ENCODE peak calls at places on chromosome 4, in seven cellular contexts. E is mammary epithelial cell, S is GM23248, A is heart left ventricle, K is ovary, F is testis, R is GM23338. B is an unnamed sample.

GRCh38 chr4:30726090-30726668 is 6.0 kb downstream of the PCDH7 start:
- DNase-seq in A (no peak), S (no peak), R (no peak), E (no peak), K (no peak), F (no peak), B (no peak)

GRCh38 chr4:138448169-138448568 is 206.0 kb upstream of the SLC7A11 start:
- DNase-seq in F (no peak), E (peak), A (no peak), R (no peak), S (no peak), K (no peak), B (no peak)

GRCh38 chr4:153079824-153080486 is 124.3 kb upstream of the TRIM2 start:
- DNase-seq in K (no peak), E (no peak), F (no peak), R (no peak), S (no peak), A (no peak), B (no peak)

GRCh38 chr4:79823148-79823763 is 249.8 kb downstream of the ANTXR2 start:
- DNase-seq in A (no peak), K (no peak), E (no peak), F (no peak), S (peak), R (no peak), B (no peak)

GRCh38 chr4:145792429-145792828 is 112.5 kb downstream of the C4orf51 start:
- DNase-seq in K (no peak), S (no peak), E (no peak), F (no peak), A (no peak), R (no peak), B (no peak)

GRCh38 chr4:73499996-73500765 is 18.6 kb downstream of the AFM start:
- DNase-seq in F (no peak), K (no peak), A (no peak), E (no peak), S (peak), R (no peak), B (no peak)

GRCh38 chr4:121421594-121421993 is 40.8 kb upstream of the QRFPR start:
- DNase-seq in K (no peak), F (no peak), A (no peak), S (peak), E (no peak), R (peak), B (no peak)

GRCh38 chr4:5067908-5068307 is 16.6 kb downstream of the STK32B start:
- DNase-seq in A (no peak), K (no peak), F (no peak), E (no peak), S (no peak), R (no peak), B (no peak)

GRCh38 chr4:83334425-83335241 is at the start of gene HPSE:
- DNase-seq in F (peak), R (peak), A (peak), E (peak), S (peak), K (peak), B (peak)

GRCh38 chr4:126046081-126046614 is 731.4 kb downstream of the FAT4 start:
- DNase-seq in S (peak), K (no peak), A (no peak), E (no peak), R (no peak), F (no peak), B (no peak)

GRCh38 chr4:79855081-79855480 is 217.9 kb downstream of the ANTXR2 start:
- DNase-seq in E (no peak), F (no peak), R (no peak), S (peak), A (no peak), K (no peak), B (no peak)

GRCh38 chr4:159248383-159249178 is 145.7 kb downstream of the RAPGEF2 start:
- DNase-seq in S (peak), A (peak), E (no peak), F (no peak), K (no peak), R (no peak), B (no peak)

GRCh38 chr4:175412744-175413143 is 399.3 kb downstream of the GPM6A start:
- DNase-seq in E (peak), F (no peak), A (no peak), K (no peak), R (no peak), S (peak), B (no peak)

GRCh38 chr4:155371432-155372043 is 5.2 kb downstream of the MAP9 start:
- DNase-seq in E (peak), S (peak), K (no peak), A (no peak), R (peak), F (no peak), B (no peak)

GRCh38 chr4:1195109-1195671 is 22.8 kb upstream of the SPON2 start:
- DNase-seq in R (no peak), A (no peak), K (peak), F (no peak), E (no peak), S (no peak), B (no peak)

GRCh38 chr4:16721618-16722291 is 176.7 kb downstream of the LDB2 start:
- DNase-seq in S (peak), K (no peak), R (no peak), E (no peak), A (no peak), F (no peak), B (no peak)

GRCh38 chr4:51999250-51999649 is 20.9 kb downstream of the LRRC66 start:
- DNase-seq in K (no peak), A (no peak), R (no peak), F (no peak), E (no peak), S (no peak), B (no peak)

GRCh38 chr4:78710536-78710935 is 65.6 kb upstream of the BMP2K start:
- DNase-seq in R (no peak), E (peak), K (no peak), F (no peak), S (peak), A (no peak), B (no peak)

GRCh38 chr4:168119100-168119499 is 26.8 kb downstream of the ANXA10 start:
- DNase-seq in F (no peak), A (no peak), K (no peak), E (no peak), S (no peak), R (no peak), B (no peak)

GRCh38 chr4:146192060-146192459 is 16.5 kb downstream of the LSM6 start:
- DNase-seq in K (no peak), R (peak), S (peak), A (peak), F (peak), E (no peak), B (no peak)

GRCh38 chr4:10106421-10107039 is 10.1 kb downstream of the WDR1 start:
- DNase-seq in R (no peak), A (peak), E (peak), S (peak), K (peak), F (peak), B (peak)

GRCh38 chr4:26426892-26427291 is 63.4 kb downstream of the CCKAR start:
- DNase-seq in S (no peak), K (no peak), E (no peak), R (no peak), F (no peak), A (no peak), B (no peak)

GRCh38 chr4:135201081-135201480 is 999.5 kb upstream of the PABPC4L start:
- DNase-seq in E (no peak), F (no peak), S (no peak), K (no peak), A (no peak), R (no peak), B (no peak)

GRCh38 chr4:146343199-146343598 is 128.9 kb downstream of the REELD1 start:
- DNase-seq in S (no peak), R (no peak), A (no peak), E (no peak), K (no peak), F (no peak), B (no peak)

GRCh38 chr4:36312511-36312910 is 31.1 kb downstream of the DTHD1 start:
- DNase-seq in K (no peak), E (no peak), R (no peak), A (no peak), F (no peak), S (no peak), B (no peak)

GRCh38 chr4:153153339-153153851 is 50.8 kb upstream of the TRIM2 start:
- DNase-seq in E (peak), F (peak), A (peak), R (peak), S (peak), K (peak), B (peak)

GRCh38 chr4:56613101-56613862 is 67.8 kb downstream of the HOPX start:
- DNase-seq in A (no peak), F (no peak), S (peak), R (peak), K (no peak), E (peak), B (no peak)

GRCh38 chr4:181550381-181550780 is 692.8 kb upstream of the TENM3 start:
- DNase-seq in R (no peak), S (no peak), K (no peak), A (no peak), F (no peak), E (peak), B (no peak)

GRCh38 chr4:5893591-5893990 is 705 bp upstream of the CRMP1 start:
- DNase-seq in E (no peak), S (no peak), A (no peak), K (no peak), R (no peak), F (no peak), B (no peak)

GRCh38 chr4:84502333-84502954 is 3.4 kb upstream of the NKX6-1 start:
- DNase-seq in S (no peak), R (no peak), K (no peak), A (no peak), F (no peak), E (no peak), B (no peak)

GRCh38 chr4:34181891-34182290 is 2062.4 kb downstream of the ARAP2 start:
- DNase-seq in A (no peak), S (peak), K (no peak), R (no peak), F (no peak), E (peak), B (no peak)

GRCh38 chr4:137032242-137032641 is 500.1 kb downstream of the PCDH18 start:
- DNase-seq in K (no peak), R (no peak), F (no peak), S (peak), E (no peak), A (no peak), B (no peak)

DNA sequence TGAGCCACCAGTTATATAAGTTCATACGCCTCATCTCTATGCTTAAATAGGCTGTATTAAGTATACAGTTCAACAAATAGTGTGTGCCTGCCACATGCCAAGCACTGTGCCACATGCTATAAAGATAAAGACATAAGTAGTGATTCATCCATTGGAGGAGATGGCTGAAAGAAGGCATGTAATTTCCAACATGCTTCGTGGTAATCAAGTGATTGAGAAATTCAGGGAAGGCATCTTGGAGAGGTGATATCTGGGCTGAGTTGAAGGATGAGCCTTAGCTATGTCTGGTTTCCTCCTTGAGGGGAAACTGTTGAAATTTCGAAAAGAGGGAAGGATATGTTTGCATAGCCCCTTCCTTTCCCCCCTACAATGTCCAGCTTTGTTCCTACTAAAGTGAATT is 96.5 kb downstream of the ARHGAP10 start:
- DNase-seq in K (no peak), F (no peak), A (no peak), R (no peak), E (peak), S (peak), B (no peak)
- H3K27ac ChIP-seq in K (peak), F (peak), A (peak), R (no peak), E (no peak), S (peak), B (peak)

DNA sequence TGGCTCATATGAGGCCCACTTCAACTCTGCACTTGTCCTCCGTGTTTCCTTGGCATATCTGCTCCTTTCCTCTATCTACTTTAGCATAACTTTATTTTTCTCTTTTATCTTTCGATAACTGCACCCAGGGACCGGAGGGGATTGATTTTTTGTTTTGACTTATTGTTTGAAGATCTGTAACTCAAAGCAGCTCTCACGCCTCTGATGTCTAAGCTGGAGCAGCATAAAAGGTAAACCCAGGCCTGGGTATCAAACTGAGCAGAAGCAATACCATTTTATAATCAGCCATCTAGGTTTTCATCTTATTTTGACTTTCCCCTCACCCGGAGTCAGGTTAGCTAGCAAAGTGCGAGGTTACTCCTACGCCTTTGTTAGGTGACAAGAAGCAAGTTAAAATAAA is 28.4 kb downstream of the LEF1 start:
- DNase-seq in A (no peak), K (no peak), F (no peak), E (no peak), S (no peak), R (no peak), B (no peak)
- H3K27ac ChIP-seq in A (no peak), K (no peak), F (no peak), E (no peak), S (no peak), R (no peak), B (no peak)

GRCh38 chr4:19832388-19832787 is 419.3 kb upstream of the SLIT2 start:
- DNase-seq in F (no peak), S (peak), E (no peak), R (no peak), A (no peak), K (no peak), B (no peak)
- H3K27ac ChIP-seq in F (no peak), S (no peak), E (no peak), R (no peak), A (no peak), K (no peak), B (no peak)

GRCh38 chr4:128353791-128354190 is 66.2 kb upstream of the PGRMC2 start:
- DNase-seq in A (no peak), E (no peak), S (peak), F (no peak), K (no peak), R (no peak), B (no peak)

GRCh38 chr4:128358231-128358902 is 70.8 kb upstream of the PGRMC2 start:
- DNase-seq in A (peak), S (peak), E (no peak), K (no peak), R (no peak), F (no peak), B (no peak)

GRCh38 chr4:128354205-128354821 is 66.7 kb upstream of the PGRMC2 start:
- DNase-seq in A (no peak), S (peak), F (no peak), K (no peak), E (peak), R (peak), B (no peak)

GRCh38 chr4:128357286-128357685 is 69.7 kb upstream of the PGRMC2 start:
- DNase-seq in R (no peak), S (peak), A (no peak), E (no peak), F (no peak), K (no peak), B (no peak)

GRCh38 chr4:128355301-128355700 is 67.7 kb upstream of the PGRMC2 start:
- DNase-seq in A (no peak), F (no peak), S (peak), K (no peak), R (no peak), E (no peak), B (no peak)
- H3K27ac ChIP-seq in A (no peak), F (no peak), S (peak), K (no peak), R (no peak), E (no peak), B (peak)

GRCh38 chr4:119317996-119318395 is 3.9 kb downstream of the FABP2 start:
- DNase-seq in K (no peak), R (no peak), A (no peak), S (no peak), E (no peak), F (no peak), B (no peak)

DNA sequence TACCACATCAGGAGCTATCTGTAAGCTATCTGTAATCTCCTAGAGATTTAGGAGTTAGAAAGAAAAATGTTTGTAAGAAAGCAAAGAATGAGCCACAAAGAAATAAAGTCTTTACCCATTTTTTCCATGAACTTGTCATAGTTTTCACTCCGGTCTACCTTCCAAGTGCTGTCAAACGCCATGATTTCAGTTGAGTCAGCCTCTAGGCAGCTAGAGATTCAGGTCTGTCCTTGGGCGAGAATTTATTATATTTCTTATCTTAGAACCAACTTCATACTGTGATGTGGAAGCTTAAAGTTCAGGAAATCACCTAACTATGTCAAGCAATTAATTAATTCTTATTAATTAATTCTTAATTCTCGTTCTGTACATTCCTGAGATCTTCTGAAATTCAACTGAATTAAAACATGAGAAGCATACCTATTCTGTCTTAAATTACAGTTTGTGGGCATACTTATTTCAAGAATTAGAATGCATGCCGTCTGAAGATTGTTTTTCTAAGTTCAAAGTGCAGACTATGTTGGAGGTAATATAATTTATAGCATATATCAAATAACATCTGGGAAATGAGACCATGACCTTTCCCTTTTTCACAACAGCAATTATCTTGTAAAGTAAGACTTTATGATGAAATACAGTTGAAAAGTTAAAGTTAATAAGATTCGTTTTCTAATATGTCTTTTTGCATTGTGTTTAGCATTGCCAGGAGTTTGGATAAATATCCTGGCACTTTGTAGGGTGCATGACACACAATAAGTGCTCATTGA is at the start of gene FABP2:
- DNase-seq in R (no peak), K (no peak), A (no peak), F (no peak), E (no peak), S (no peak), B (no peak)
- H3K27ac ChIP-seq in R (no peak), K (no peak), A (no peak), F (no peak), E (no peak), S (no peak), B (no peak)

DNA sequence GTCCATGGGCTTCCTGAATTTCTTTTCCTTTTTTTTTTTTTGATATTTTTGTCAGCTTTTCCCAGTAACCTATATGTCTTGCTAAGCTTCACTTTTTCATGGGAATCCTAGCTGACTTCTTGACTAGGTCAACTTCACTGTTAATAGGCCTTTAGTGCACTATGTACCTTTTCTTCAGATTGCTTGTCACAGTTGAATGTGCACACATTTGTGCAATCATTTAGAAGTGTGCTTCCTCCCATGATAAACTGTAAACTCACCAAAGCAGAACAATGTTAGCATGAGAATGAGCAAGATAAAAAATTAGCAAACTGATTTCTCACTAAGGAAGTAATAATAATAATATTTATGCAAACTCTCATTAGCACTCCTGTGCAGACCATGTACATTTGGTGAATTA is 173.2 kb downstream of the PABPC4L start:
- DNase-seq in E (no peak), R (no peak), A (no peak), F (no peak), S (no peak), K (no peak), B (no peak)
- H3K27ac ChIP-seq in E (no peak), R (no peak), A (no peak), F (no peak), S (no peak), K (no peak), B (no peak)

DNA sequence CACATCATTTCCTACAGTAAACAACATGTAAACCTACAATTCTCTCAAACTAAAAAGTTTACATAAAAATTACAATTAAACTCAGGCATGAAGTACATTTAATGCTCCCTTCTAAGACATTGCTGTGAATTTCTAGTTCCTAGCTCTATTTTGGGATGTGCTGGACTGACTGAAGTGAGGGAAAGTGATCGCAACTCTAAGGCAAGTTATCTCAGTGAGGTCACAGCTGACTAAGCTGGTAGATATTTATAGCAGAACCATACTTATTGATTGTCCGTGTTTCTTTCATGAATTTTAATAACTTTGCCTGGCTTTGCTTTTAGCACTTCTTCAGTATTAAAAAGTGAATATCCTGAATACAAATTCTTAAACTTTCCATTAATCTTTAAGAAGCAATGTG is 570.4 kb upstream of the GALNTL6 start:
- DNase-seq in F (no peak), K (no peak), R (no peak), E (no peak), A (no peak), S (no peak), B (no peak)
- H3K27ac ChIP-seq in F (no peak), K (no peak), R (no peak), E (no peak), A (no peak), S (no peak), B (no peak)